ENCODE peak calls at places on chromosomes 4 and X, in four cellular contexts. A is CD8-positive, alpha-beta memory T cell; U is skeletal muscle cell; W is A549. Z is an unnamed sample.

GRCh38 chrX:115960440-115961084 is 210.0 kb upstream of the AGTR2 start:
- DNase-seq in W (no peak), A (no peak), U (no peak), Z (no peak)

GRCh38 chr4:106707776-106708603 is 328.1 kb downstream of the DKK2 start:
- DNase-seq in W (no peak), U (no peak), A (no peak), Z (no peak)

GRCh38 chr4:120348521-120348920 is 281.9 kb upstream of the MAD2L1 start:
- DNase-seq in U (no peak), A (no peak), W (no peak), Z (no peak)

GRCh38 chr4:173794662-173795061 is 264.6 kb upstream of the HAND2 start:
- DNase-seq in U (no peak), A (no peak), W (no peak), Z (peak)

GRCh38 chrX:12360389-12360788 is 222.1 kb downstream of the FRMPD4 start:
- DNase-seq in U (peak), A (no peak), W (peak), Z (peak)

GRCh38 chr4:38787693-38788092 is 4.9 kb upstream of the TLR10 start:
- DNase-seq in A (no peak), W (peak), U (no peak), Z (no peak)

GRCh38 chr4:142307857-142308256 is 538.2 kb downstream of the INPP4B start:
- DNase-seq in A (no peak), U (peak), W (no peak), Z (no peak)

GRCh38 chr4:37535872-37536271 is 150.3 kb downstream of the RELL1 start:
- DNase-seq in A (no peak), U (no peak), W (no peak), Z (no peak)

GRCh38 chr4:175339100-175339707 is 421.0 kb downstream of the ADAM29 start:
- DNase-seq in A (no peak), U (peak), W (no peak), Z (no peak)

GRCh38 chr4:74845834-74846233 is 51.5 kb upstream of the BTC start:
- DNase-seq in A (no peak), W (no peak), U (no peak), Z (no peak)

GRCh38 chrX:46759645-46759974 is 692 bp upstream of the SLC9A7 start:
- DNase-seq in A (no peak), U (no peak), W (no peak), Z (no peak)

GRCh38 chrX:134377537-134377936 is 82.4 kb upstream of the HPRT1 start:
- DNase-seq in U (peak), A (no peak), W (no peak), Z (no peak)

GRCh38 chrX:118644378-118644777 is 83.0 kb upstream of the IL13RA1 start:
- DNase-seq in W (peak), A (no peak), U (no peak), Z (no peak)

GRCh38 chr4:99457270-99457669 is 22.1 kb upstream of the ADH7 start:
- DNase-seq in A (no peak), W (no peak), U (no peak), Z (no peak)

GRCh38 chr4:25823632-25824031 is 39.2 kb downstream of the SEL1L3 start:
- DNase-seq in A (no peak), U (no peak), W (no peak), Z (no peak)

GRCh38 chr4:100510551-100510950 is 7.3 kb downstream of the EMCN start:
- DNase-seq in U (no peak), A (no peak), W (no peak), Z (no peak)

Z was measured in non-pigmented ciliary epithelial cell.